ENCODE peak calls at places on chromosomes 12 and 14, in six cellular contexts. R is GM20000; H is naive thymus-derived CD4-positive, alpha-beta T cell; S is osteocyte; F is mesendoderm; X is HT1080. E is an unnamed sample.

GRCh38 chr14:92786427-92786756 is 7.7 kb upstream of the GOLGA5 start:
- DNase-seq in R (no peak), H (no peak), S (no peak), F (no peak), X (no peak), E (no peak)

GRCh38 chr14:90871605-90872233 is 55.5 kb upstream of the TTC7B start:
- DNase-seq in R (no peak), H (no peak), S (no peak), F (no peak), X (peak), E (no peak)

GRCh38 chr14:92988786-92989755 is 66.1 kb downstream of the CHGA start:
- DNase-seq in R (no peak), H (no peak), S (no peak), F (no peak), X (no peak), E (no peak)

GRCh38 chr12:67594888-67595287 is 53.7 kb upstream of the DYRK2 start:
- DNase-seq in R (no peak), H (no peak), S (no peak), F (no peak), X (no peak), E (no peak)

GRCh38 chr12:131892711-131893604 is 1.5 kb upstream of the ULK1 start:
- DNase-seq in R (no peak), H (no peak), S (no peak), F (no peak), X (no peak), E (no peak)

GRCh38 chr12:63068857-63069442 is 82.1 kb downstream of the AVPR1A start:
- DNase-seq in R (peak), H (no peak), S (no peak), F (peak), X (peak), E (peak)

GRCh38 chr12:84842406-84843013 is 70.1 kb downstream of the SLC6A15 start:
- DNase-seq in R (peak), H (peak), S (no peak), F (peak), X (peak), E (peak)

GRCh38 chr12:124848621-124849380 is 14.9 kb downstream of the SCARB1 start:
- DNase-seq in R (no peak), H (no peak), S (no peak), F (no peak), X (no peak), E (no peak)

GRCh38 chr14:78157855-78158436 is 12.2 kb upstream of the NRXN3 start:
- DNase-seq in R (no peak), H (no peak), S (no peak), F (peak), X (no peak), E (peak)

GRCh38 chr14:75452900-75453816 is 25.3 kb downstream of the JDP2 start:
- DNase-seq in R (no peak), H (no peak), S (peak), F (peak), X (no peak), E (peak)

GRCh38 chr14:100604709-100605108 is 17.5 kb upstream of the BEGAIN start:
- DNase-seq in R (no peak), H (no peak), S (no peak), F (no peak), X (no peak), E (no peak)

GRCh38 chr14:64979336-64980074 is 7.2 kb upstream of the FNTB start:
- DNase-seq in R (no peak), H (no peak), S (no peak), F (peak), X (peak), E (peak)

GRCh38 chr12:31620311-31620710 is 29.4 kb upstream of the DENND5B start:
- DNase-seq in R (no peak), H (no peak), S (no peak), F (no peak), X (peak), E (no peak)

GRCh38 chr14:105605501-105606304 is 79.3 kb downstream of the TMEM121 start:
- DNase-seq in R (no peak), H (no peak), S (peak), F (no peak), X (no peak), E (no peak)

GRCh38 chr14:35229495-35230089 is 62.6 kb upstream of the PSMA6 start:
- DNase-seq in R (no peak), H (peak), S (no peak), F (peak), X (peak), E (peak)

GRCh38 chr12:123654129-123654701 is 16.7 kb upstream of the TCTN2 start:
- DNase-seq in R (no peak), H (no peak), S (no peak), F (no peak), X (no peak), E (no peak)

GRCh38 chr14:50040401-50040775 is 76.0 kb downstream of the VCPKMT start:
- DNase-seq in R (peak), H (peak), S (no peak), F (peak), X (peak), E (no peak)

GRCh38 chr12:15855646-15856045 is 26.5 kb upstream of the STRAP start:
- DNase-seq in R (no peak), H (no peak), S (no peak), F (no peak), X (peak), E (no peak)

GRCh38 chr12:32032205-32032810 is 73.1 kb downstream of the RESF1 start:
- DNase-seq in R (no peak), H (no peak), S (no peak), F (peak), X (peak), E (peak)

GRCh38 chr14:104657114-104657524 is 32.3 kb upstream of the INF2 start:
- DNase-seq in R (peak), H (peak), S (peak), F (no peak), X (no peak), E (no peak)

GRCh38 chr12:92299744-92300143 is 154.1 kb upstream of the BTG1 start:
- DNase-seq in R (no peak), H (no peak), S (no peak), F (no peak), X (no peak), E (no peak)

GRCh38 chr12:65462506-65462905 is 184.0 kb downstream of the MSRB3 start:
- DNase-seq in R (no peak), H (no peak), S (no peak), F (no peak), X (no peak), E (peak)

GRCh38 chr12:21428241-21428640 is 9.2 kb upstream of the PYROXD1 start:
- DNase-seq in R (no peak), H (no peak), S (no peak), F (no peak), X (no peak), E (no peak)

GRCh38 chr12:53236443-53237111 is 4.6 kb upstream of the RARG start:
- DNase-seq in R (no peak), H (no peak), S (no peak), F (no peak), X (no peak), E (no peak)

GRCh38 chr12:49705479-49706267 is 1.5 kb downstream of the FMNL3 start:
- DNase-seq in R (peak), H (no peak), S (no peak), F (peak), X (peak), E (no peak)

GRCh38 chr14:54773171-54774006 is 129.2 kb downstream of the GCH1 start:
- DNase-seq in R (peak), H (peak), S (peak), F (peak), X (peak), E (peak)

GRCh38 chr12:121858662-121859572 is at the start of gene HPD:
- DNase-seq in R (no peak), H (no peak), S (no peak), F (peak), X (peak), E (peak)